ENCODE peak calls at places on chromosomes 3 and 15, in four cellular contexts. W is pons, P is NCI-H1092, G is sciatic nerve. F is an unnamed sample.

GRCh38 chr3:62562017-62562416 is 188.7 kb upstream of the FEZF2 start:
- DNase-seq in P (no peak), G (no peak), W (no peak), F (no peak)

GRCh38 chr3:157093096-157093495 is 66.9 kb downstream of the CCNL1 start:
- DNase-seq in W (no peak), P (no peak), G (no peak), F (no peak)

GRCh38 chr15:77737238-77738037 is 104.7 kb upstream of the LINGO1 start:
- DNase-seq in G (no peak), P (no peak), W (no peak), F (no peak)

GRCh38 chr3:33557829-33558228 is 117.6 kb upstream of the UBP1 start:
- DNase-seq in P (no peak), W (no peak), G (no peak), F (no peak)

GRCh38 chr15:87089551-87089950 is 1009.9 kb downstream of the AGBL1 start:
- DNase-seq in G (no peak), P (no peak), W (no peak), F (no peak)

GRCh38 chr3:48369685-48370329 is 2.2 kb upstream of the FBXW12 start:
- DNase-seq in W (no peak), P (no peak), G (no peak), F (no peak)

GRCh38 chr3:72597756-72598195 is 250.5 kb downstream of the SHQ1 start:
- DNase-seq in P (peak), W (no peak), G (no peak), F (no peak)

GRCh38 chr3:127859706-127860105 is 37.4 kb upstream of the MGLL start:
- DNase-seq in W (no peak), G (no peak), P (no peak), F (no peak)

GRCh38 chr3:163809540-163809993 is 1268.7 kb downstream of the SI start:
- DNase-seq in G (no peak), W (no peak), P (no peak), F (no peak)

GRCh38 chr3:128605091-128606046 is 45.2 kb downstream of the RPN1 start:
- DNase-seq in G (no peak), P (no peak), W (no peak), F (no peak)

GRCh38 chr3:21613372-21614070 is 137.5 kb downstream of the ZNF385D start:
- DNase-seq in G (no peak), W (no peak), P (no peak), F (no peak)

GRCh38 chr15:30905821-30906220 is 2.1 kb downstream of the FAN1 start:
- DNase-seq in P (no peak), W (peak), G (no peak), F (no peak)

GRCh38 chr15:65638681-65639089 is 16.9 kb downstream of the SLC24A1 start:
- DNase-seq in P (peak), G (no peak), W (peak), F (no peak)

GRCh38 chr15:68894208-68894607 is 36.1 kb upstream of the SPESP1 start:
- DNase-seq in W (no peak), P (no peak), G (no peak), F (no peak)

GRCh38 chr15:87764461-87765236 is 491.9 kb downstream of the NTRK3 start:
- DNase-seq in W (no peak), G (no peak), P (no peak), F (no peak)

GRCh38 chr3:129942296-129942695 is 32.2 kb upstream of the TRH start:
- DNase-seq in G (peak), W (peak), P (peak), F (no peak)

GRCh38 chr3:139122221-139122581 is 77.5 kb upstream of the PRR23C start:
- DNase-seq in P (no peak), G (no peak), W (no peak), F (no peak)

GRCh38 chr3:129015388-129016105 is 14.4 kb downstream of the EFCC1 start:
- DNase-seq in P (no peak), G (no peak), W (no peak), F (peak)

GRCh38 chr3:37862219-37862711 is 585 bp downstream of the CTDSPL start:
- DNase-seq in G (peak), W (no peak), P (no peak), F (peak)

GRCh38 chr15:31013863-31014607 is 22.6 kb upstream of the MTMR10 start:
- DNase-seq in W (no peak), G (no peak), P (no peak), F (no peak)

GRCh38 chr15:64883097-64883581 is 28.6 kb upstream of the ANKDD1A start:
- DNase-seq in G (no peak), W (no peak), P (no peak), F (no peak)

GRCh38 chr3:169448501-169448900 is 215.0 kb downstream of the MECOM start:
- DNase-seq in P (no peak), G (no peak), W (no peak), F (no peak)